ENCODE peak calls at places on chromosomes 1 and 21, in five cellular contexts. One of them, this sample, is unnamed.

GRCh38 chr1:54302951-54303843 is 103.0 kb downstream of the SSBP3 start:
- DNase-seq in cardiac muscle cell: no peak
- DNase-seq in stimulated activated CD8-positive, alpha-beta memory T cell treated with anti-CD3 and anti-CD28 coated beads, Interleukin-7, amount 100 ng/mL, for 24 hours: no peak
- DNase-seq in amniotic stem cell: no peak
- DNase-seq in adrenal gland: no peak
- DNase-seq in this sample: no peak

GRCh38 chr1:147238053-147238902 is 4.2 kb upstream of the CHD1L start:
- DNase-seq in amniotic stem cell: no peak
- DNase-seq in cardiac muscle cell: no peak
- DNase-seq in adrenal gland: no peak
- DNase-seq in stimulated activated CD8-positive, alpha-beta memory T cell treated with anti-CD3 and anti-CD28 coated beads, Interleukin-7, amount 100 ng/mL, for 24 hours: no peak
- DNase-seq in this sample: no peak

GRCh38 chr1:209705033-209705589 is 465 bp downstream of the HSD11B1 start:
- DNase-seq in stimulated activated CD8-positive, alpha-beta memory T cell treated with anti-CD3 and anti-CD28 coated beads, Interleukin-7, amount 100 ng/mL, for 24 hours: no peak
- DNase-seq in amniotic stem cell: no peak
- DNase-seq in adrenal gland: no peak
- DNase-seq in cardiac muscle cell: no peak
- DNase-seq in this sample: no peak

GRCh38 chr1:166128195-166128594 is 38.6 kb downstream of the FAM78B start:
- DNase-seq in stimulated activated CD8-positive, alpha-beta memory T cell treated with anti-CD3 and anti-CD28 coated beads, Interleukin-7, amount 100 ng/mL, for 24 hours: no peak
- DNase-seq in cardiac muscle cell: no peak
- DNase-seq in adrenal gland: no peak
- DNase-seq in amniotic stem cell: no peak
- DNase-seq in this sample: no peak

GRCh38 chr1:172273668-172274396 is 146.7 kb upstream of the C1orf105 start:
- DNase-seq in amniotic stem cell: no peak
- DNase-seq in stimulated activated CD8-positive, alpha-beta memory T cell treated with anti-CD3 and anti-CD28 coated beads, Interleukin-7, amount 100 ng/mL, for 24 hours: no peak
- DNase-seq in adrenal gland: no peak
- DNase-seq in cardiac muscle cell: no peak
- DNase-seq in this sample: no peak

GRCh38 chr21:16496594-16496993 is 766.8 kb downstream of the USP25 start:
- DNase-seq in amniotic stem cell: no peak
- DNase-seq in adrenal gland: no peak
- DNase-seq in stimulated activated CD8-positive, alpha-beta memory T cell treated with anti-CD3 and anti-CD28 coated beads, Interleukin-7, amount 100 ng/mL, for 24 hours: no peak
- DNase-seq in cardiac muscle cell: no peak
- DNase-seq in this sample: no peak

GRCh38 chr1:237863234-237863633 is 27.5 kb downstream of the ZP4 start:
- DNase-seq in adrenal gland: no peak
- DNase-seq in stimulated activated CD8-positive, alpha-beta memory T cell treated with anti-CD3 and anti-CD28 coated beads, Interleukin-7, amount 100 ng/mL, for 24 hours: no peak
- DNase-seq in amniotic stem cell: no peak
- DNase-seq in cardiac muscle cell: no peak
- DNase-seq in this sample: no peak

GRCh38 chr1:220843481-220844011 is 35.7 kb upstream of the HLX start:
- DNase-seq in adrenal gland: peak
- DNase-seq in stimulated activated CD8-positive, alpha-beta memory T cell treated with anti-CD3 and anti-CD28 coated beads, Interleukin-7, amount 100 ng/mL, for 24 hours: no peak
- DNase-seq in cardiac muscle cell: peak
- DNase-seq in amniotic stem cell: no peak
- DNase-seq in this sample: no peak

GRCh38 chr1:43552813-43553212 is 22.1 kb downstream of the PTPRF start:
- DNase-seq in cardiac muscle cell: no peak
- DNase-seq in stimulated activated CD8-positive, alpha-beta memory T cell treated with anti-CD3 and anti-CD28 coated beads, Interleukin-7, amount 100 ng/mL, for 24 hours: no peak
- DNase-seq in amniotic stem cell: no peak
- DNase-seq in adrenal gland: no peak
- DNase-seq in this sample: no peak

GRCh38 chr1:171801395-171801990 is 20.0 kb downstream of the METTL13 start:
- DNase-seq in cardiac muscle cell: peak
- DNase-seq in amniotic stem cell: no peak
- DNase-seq in adrenal gland: peak
- DNase-seq in stimulated activated CD8-positive, alpha-beta memory T cell treated with anti-CD3 and anti-CD28 coated beads, Interleukin-7, amount 100 ng/mL, for 24 hours: no peak
- DNase-seq in this sample: peak

GRCh38 chr1:191839891-191840290 is 318.4 kb upstream of the RGS18 start:
- DNase-seq in stimulated activated CD8-positive, alpha-beta memory T cell treated with anti-CD3 and anti-CD28 coated beads, Interleukin-7, amount 100 ng/mL, for 24 hours: no peak
- DNase-seq in amniotic stem cell: peak
- DNase-seq in cardiac muscle cell: no peak
- DNase-seq in adrenal gland: no peak
- DNase-seq in this sample: no peak

GRCh38 chr1:234659538-234659937 is 49.6 kb upstream of the IRF2BP2 start:
- DNase-seq in cardiac muscle cell: no peak
- DNase-seq in adrenal gland: peak
- DNase-seq in stimulated activated CD8-positive, alpha-beta memory T cell treated with anti-CD3 and anti-CD28 coated beads, Interleukin-7, amount 100 ng/mL, for 24 hours: no peak
- DNase-seq in amniotic stem cell: peak
- DNase-seq in this sample: peak

GRCh38 chr1:86084998-86085397 is 71.6 kb downstream of the COL24A1 start:
- DNase-seq in amniotic stem cell: no peak
- DNase-seq in adrenal gland: no peak
- DNase-seq in stimulated activated CD8-positive, alpha-beta memory T cell treated with anti-CD3 and anti-CD28 coated beads, Interleukin-7, amount 100 ng/mL, for 24 hours: no peak
- DNase-seq in cardiac muscle cell: no peak
- DNase-seq in this sample: no peak

GRCh38 chr1:232629250-232630046 is 485 bp downstream of the SIPA1L2 start:
- DNase-seq in amniotic stem cell: no peak
- DNase-seq in stimulated activated CD8-positive, alpha-beta memory T cell treated with anti-CD3 and anti-CD28 coated beads, Interleukin-7, amount 100 ng/mL, for 24 hours: no peak
- DNase-seq in cardiac muscle cell: peak
- DNase-seq in adrenal gland: peak
- DNase-seq in this sample: no peak

GRCh38 chr1:176531896-176532892 is 69.2 kb downstream of the PAPPA2 start:
- DNase-seq in adrenal gland: no peak
- DNase-seq in stimulated activated CD8-positive, alpha-beta memory T cell treated with anti-CD3 and anti-CD28 coated beads, Interleukin-7, amount 100 ng/mL, for 24 hours: no peak
- DNase-seq in cardiac muscle cell: no peak
- DNase-seq in amniotic stem cell: no peak
- DNase-seq in this sample: no peak

GRCh38 chr1:181413836-181414235 is 69.5 kb upstream of the CACNA1E start:
- DNase-seq in amniotic stem cell: no peak
- DNase-seq in adrenal gland: no peak
- DNase-seq in stimulated activated CD8-positive, alpha-beta memory T cell treated with anti-CD3 and anti-CD28 coated beads, Interleukin-7, amount 100 ng/mL, for 24 hours: no peak
- DNase-seq in cardiac muscle cell: no peak
- DNase-seq in this sample: no peak

GRCh38 chr1:154431586-154432373 is 26.6 kb downstream of the IL6R start:
- DNase-seq in amniotic stem cell: no peak
- DNase-seq in adrenal gland: no peak
- DNase-seq in stimulated activated CD8-positive, alpha-beta memory T cell treated with anti-CD3 and anti-CD28 coated beads, Interleukin-7, amount 100 ng/mL, for 24 hours: no peak
- DNase-seq in cardiac muscle cell: no peak
- DNase-seq in this sample: peak

GRCh38 chr1:33119532-33120217 is 38.7 kb downstream of the AZIN2 start:
- DNase-seq in adrenal gland: no peak
- DNase-seq in cardiac muscle cell: no peak
- DNase-seq in amniotic stem cell: no peak
- DNase-seq in stimulated activated CD8-positive, alpha-beta memory T cell treated with anti-CD3 and anti-CD28 coated beads, Interleukin-7, amount 100 ng/mL, for 24 hours: no peak
- DNase-seq in this sample: no peak

GRCh38 chr1:74406780-74407179 is 105.6 kb downstream of the LRRC53 start:
- DNase-seq in amniotic stem cell: no peak
- DNase-seq in adrenal gland: no peak
- DNase-seq in stimulated activated CD8-positive, alpha-beta memory T cell treated with anti-CD3 and anti-CD28 coated beads, Interleukin-7, amount 100 ng/mL, for 24 hours: no peak
- DNase-seq in cardiac muscle cell: no peak
- DNase-seq in this sample: no peak

GRCh38 chr1:230310381-230311163 is 115.6 kb downstream of the PGBD5 start:
- DNase-seq in amniotic stem cell: peak
- DNase-seq in cardiac muscle cell: peak
- DNase-seq in stimulated activated CD8-positive, alpha-beta memory T cell treated with anti-CD3 and anti-CD28 coated beads, Interleukin-7, amount 100 ng/mL, for 24 hours: peak
- DNase-seq in adrenal gland: peak
- DNase-seq in this sample: peak

GRCh38 chr1:20481643-20482498 is 4.1 kb downstream of the CAMK2N1 start:
- DNase-seq in stimulated activated CD8-positive, alpha-beta memory T cell treated with anti-CD3 and anti-CD28 coated beads, Interleukin-7, amount 100 ng/mL, for 24 hours: no peak
- DNase-seq in cardiac muscle cell: no peak
- DNase-seq in adrenal gland: no peak
- DNase-seq in amniotic stem cell: no peak
- DNase-seq in this sample: no peak

GRCh38 chr1:1315435-1315901 is 7.1 kb downstream of the PUSL1 start:
- DNase-seq in cardiac muscle cell: no peak
- DNase-seq in amniotic stem cell: no peak
- DNase-seq in adrenal gland: no peak
- DNase-seq in stimulated activated CD8-positive, alpha-beta memory T cell treated with anti-CD3 and anti-CD28 coated beads, Interleukin-7, amount 100 ng/mL, for 24 hours: no peak
- DNase-seq in this sample: no peak

GRCh38 chr1:86971778-86972177 is 57.3 kb downstream of the HS2ST1 start:
- DNase-seq in stimulated activated CD8-positive, alpha-beta memory T cell treated with anti-CD3 and anti-CD28 coated beads, Interleukin-7, amount 100 ng/mL, for 24 hours: no peak
- DNase-seq in cardiac muscle cell: no peak
- DNase-seq in amniotic stem cell: no peak
- DNase-seq in adrenal gland: no peak
- DNase-seq in this sample: no peak

GRCh38 chr1:224212618-224213037 is 29.6 kb downstream of the DEGS1 start:
- DNase-seq in stimulated activated CD8-positive, alpha-beta memory T cell treated with anti-CD3 and anti-CD28 coated beads, Interleukin-7, amount 100 ng/mL, for 24 hours: no peak
- DNase-seq in cardiac muscle cell: no peak
- DNase-seq in adrenal gland: no peak
- DNase-seq in amniotic stem cell: no peak
- DNase-seq in this sample: no peak

GRCh38 chr1:38940339-38941047 is 1.1 kb downstream of the RHBDL2 start:
- DNase-seq in cardiac muscle cell: no peak
- DNase-seq in stimulated activated CD8-positive, alpha-beta memory T cell treated with anti-CD3 and anti-CD28 coated beads, Interleukin-7, amount 100 ng/mL, for 24 hours: no peak
- DNase-seq in amniotic stem cell: no peak
- DNase-seq in adrenal gland: no peak
- DNase-seq in this sample: no peak

GRCh38 chr1:89451011-89451410 is 73.6 kb upstream of the LRRC8B start:
- DNase-seq in cardiac muscle cell: no peak
- DNase-seq in adrenal gland: no peak
- DNase-seq in stimulated activated CD8-positive, alpha-beta memory T cell treated with anti-CD3 and anti-CD28 coated beads, Interleukin-7, amount 100 ng/mL, for 24 hours: no peak
- DNase-seq in amniotic stem cell: no peak
- DNase-seq in this sample: no peak